ENCODE peak calls at places on chromosomes 5 and 9, in eight cellular contexts. C is left colon; H is left cardiac atrium; Y is activated T-cell treated with anti-CD3 and anti-CD28 coated beads, Interleukin-2, amount 50 U/mL, for 1 hour; K is caudate nucleus; N is stimulated activated CD4-positive, alpha-beta T cell treated with anti-CD3 and anti-CD28 coated beads, Interleukin-1b, Interleukin-23, amount 100 ng/mL, for 4 hours; I is CD4-positive, CD25-positive, alpha-beta regulatory T cell; M is A549. D is an unnamed sample.

GRCh38 chr9:73583590-73583989 is 431.9 kb downstream of the ANXA1 start:
- DNase-seq in C (no peak), H (no peak), Y (no peak), K (no peak), N (no peak), I (no peak), M (no peak), D (no peak)

GRCh38 chr5:179836225-179837019 is 15.7 kb downstream of the SQSTM1 start:
- DNase-seq in C (no peak), H (no peak), Y (peak; percentile 51), K (no peak), N (peak; percentile 45), I (peak; percentile 90), M (no peak), D (no peak)

GRCh38 chr5:131305906-131306305 is 42.1 kb downstream of the CDC42SE2 start:
- DNase-seq in C (no peak), H (no peak), Y (no peak), K (no peak), N (no peak), I (no peak), M (no peak), D (no peak)

GRCh38 chr5:1231354-1231905 is 6.2 kb downstream of the SLC6A18 start:
- DNase-seq in C (no peak), H (no peak), Y (no peak), K (no peak), N (no peak), I (no peak), M (no peak), D (no peak)

GRCh38 chr5:67156976-67157583 is 39.5 kb downstream of the CD180 start:
- DNase-seq in C (no peak), H (no peak), Y (peak; percentile 60), K (no peak), N (peak; percentile 34), I (peak; percentile 81), M (peak; percentile 27), D (no peak)

GRCh38 chr5:139652788-139653241 is 4.7 kb downstream of the CXXC5 start:
- DNase-seq in C (no peak), H (no peak), Y (no peak), K (no peak), N (no peak), I (peak; percentile 50), M (no peak), D (no peak)

GRCh38 chr5:131810510-131811249 is 13.9 kb upstream of the FNIP1 start:
- DNase-seq in C (no peak), H (no peak), Y (no peak), K (no peak), N (no peak), I (peak; percentile 37), M (no peak), D (no peak)

GRCh38 chr5:154221371-154221896 is 30.9 kb downstream of the GALNT10 start:
- DNase-seq in C (no peak), H (no peak), Y (peak; percentile 49), K (no peak), N (no peak), I (peak; percentile 72), M (no peak), D (no peak)

GRCh38 chr5:123543438-123543837 is 31.5 kb downstream of the CSNK1G3 start:
- DNase-seq in C (no peak), H (no peak), Y (no peak), K (no peak), N (no peak), I (no peak), M (no peak), D (no peak)

GRCh38 chr5:74954919-74955318 is 88.7 kb upstream of the FAM169A start:
- DNase-seq in C (no peak), H (no peak), Y (no peak), K (no peak), N (no peak), I (no peak), M (no peak), D (no peak)

GRCh38 chr5:96927008-96927407 is 8.9 kb upstream of the LNPEP start:
- DNase-seq in C (no peak), H (no peak), Y (no peak), K (no peak), N (no peak), I (no peak), M (no peak), D (no peak)

GRCh38 chr5:172607213-172607793 is 33.8 kb upstream of the NEURL1B start:
- DNase-seq in C (no peak), H (peak; percentile 74), Y (no peak), K (no peak), N (no peak), I (no peak), M (no peak), D (no peak)

GRCh38 chr9:94030318-94031179 is 53.7 kb upstream of the PTPDC1 start:
- DNase-seq in C (peak; percentile 82), H (peak; percentile 92), Y (peak; percentile 79), K (peak; percentile 75), N (peak; percentile 76), I (peak; percentile 89), M (peak; percentile 85), D (no peak)

GRCh38 chr5:62268239-62268638 is 37.8 kb upstream of the KIF2A start:
- DNase-seq in C (peak; percentile 34), H (no peak), Y (no peak), K (no peak), N (no peak), I (no peak), M (peak; percentile 14), D (no peak)

GRCh38 chr9:121305269-121305994 is 37.5 kb downstream of the GSN start:
- DNase-seq in C (peak; percentile 64), H (peak; percentile 84), Y (no peak), K (no peak), N (no peak), I (no peak), M (no peak), D (no peak)

GRCh38 chr5:180093651-180094382 is 22.3 kb upstream of the RNF130 start:
- DNase-seq in C (no peak), H (no peak), Y (no peak), K (no peak), N (no peak), I (no peak), M (no peak), D (no peak)

GRCh38 chr9:83625120-83625710 is 2.3 kb downstream of the IDNK start:
- DNase-seq in C (no peak), H (no peak), Y (no peak), K (no peak), N (no peak), I (no peak), M (no peak), D (no peak)

GRCh38 chr5:173612948-173613347 is 3.5 kb downstream of the BOD1 start:
- DNase-seq in C (no peak), H (no peak), Y (no peak), K (no peak), N (no peak), I (no peak), M (no peak), D (no peak)

GRCh38 chr5:10838038-10838437 is 77.0 kb upstream of the DAP start:
- DNase-seq in C (no peak), H (no peak), Y (no peak), K (no peak), N (no peak), I (no peak), M (no peak), D (no peak)

GRCh38 chr5:1409386-1410110 is 35.7 kb downstream of the SLC6A3 start:
- DNase-seq in C (no peak), H (no peak), Y (peak; percentile 29), K (no peak), N (no peak), I (no peak), M (no peak), D (no peak)

GRCh38 chr9:77892171-77892570 is 139.4 kb downstream of the GNAQ start:
- DNase-seq in C (no peak), H (no peak), Y (no peak), K (no peak), N (no peak), I (no peak), M (no peak), D (no peak)

GRCh38 chr9:124800306-124801259 is 23.6 kb downstream of the OLFML2A start:
- DNase-seq in C (no peak), H (peak; percentile 50), Y (no peak), K (no peak), N (no peak), I (no peak), M (no peak), D (no peak)

GRCh38 chr9:5557606-5558587 is 47.6 kb downstream of the PDCD1LG2 start:
- DNase-seq in C (no peak), H (peak; percentile 23), Y (peak; percentile 40), K (no peak), N (no peak), I (peak; percentile 83), M (no peak), D (no peak)

GRCh38 chr5:42924686-42925085 is 113.0 kb upstream of the SELENOP start:
- DNase-seq in C (no peak), H (no peak), Y (no peak), K (no peak), N (no peak), I (no peak), M (no peak), D (no peak)

GRCh38 chr5:67092447-67093023 is 104.1 kb downstream of the CD180 start:
- DNase-seq in C (no peak), H (no peak), Y (no peak), K (no peak), N (no peak), I (no peak), M (no peak), D (no peak)

GRCh38 chr5:27818888-27819287 is 780.5 kb upstream of the CDH9 start:
- DNase-seq in C (no peak), H (no peak), Y (no peak), K (no peak), N (no peak), I (no peak), M (no peak), D (no peak)

GRCh38 chr5:38923661-38924451 is 78.0 kb downstream of the OSMR start:
- DNase-seq in C (no peak), H (no peak), Y (no peak), K (no peak), N (no peak), I (no peak), M (no peak), D (no peak)

GRCh38 chr5:37991267-37991902 is 151.5 kb upstream of the GDNF start:
- DNase-seq in C (no peak), H (no peak), Y (no peak), K (no peak), N (no peak), I (no peak), M (no peak), D (no peak)

D was measured in NCI-H1048.